ENCODE peak calls at places on chromosomes 12 and 14, in eight cellular contexts. One of them, this sample, is unnamed.

GRCh38 chr14:64191756-64192155 is 102.4 kb downstream of the ESR2 start:
- DNase-seq in AG09309: peak
- DNase-seq in RWPE1: peak
- DNase-seq in thoracic aorta: no peak
- DNase-seq in activated B cell treated with CpG ODN at 0.5 μM for 24 hours: no peak
- DNase-seq in body of pancreas: peak
- DNase-seq in stomach: no peak
- DNase-seq in Panc1: peak
- DNase-seq in this sample: no peak

GRCh38 chr12:75815756-75816155 is 215.8 kb downstream of the PHLDA1 start:
- DNase-seq in Panc1: no peak
- DNase-seq in activated B cell treated with CpG ODN at 0.5 μM for 24 hours: no peak
- DNase-seq in thoracic aorta: no peak
- DNase-seq in AG09309: no peak
- DNase-seq in body of pancreas: no peak
- DNase-seq in stomach: no peak
- DNase-seq in RWPE1: no peak
- DNase-seq in this sample: no peak

GRCh38 chr12:115710104-115710564 is 567.4 kb downstream of the MED13L start:
- DNase-seq in body of pancreas: no peak
- DNase-seq in Panc1: no peak
- DNase-seq in RWPE1: peak
- DNase-seq in stomach: no peak
- DNase-seq in thoracic aorta: no peak
- DNase-seq in AG09309: peak
- DNase-seq in activated B cell treated with CpG ODN at 0.5 μM for 24 hours: no peak
- DNase-seq in this sample: no peak

GRCh38 chr12:110906088-110906487 is 14.3 kb downstream of the MYL2 start:
- DNase-seq in thoracic aorta: no peak
- DNase-seq in AG09309: no peak
- DNase-seq in Panc1: no peak
- DNase-seq in body of pancreas: no peak
- DNase-seq in activated B cell treated with CpG ODN at 0.5 μM for 24 hours: no peak
- DNase-seq in stomach: no peak
- DNase-seq in RWPE1: no peak
- DNase-seq in this sample: no peak

GRCh38 chr14:65002586-65003210 is 16.0 kb downstream of the FNTB start:
- DNase-seq in activated B cell treated with CpG ODN at 0.5 μM for 24 hours: no peak
- DNase-seq in thoracic aorta: no peak
- DNase-seq in AG09309: no peak
- DNase-seq in stomach: no peak
- DNase-seq in body of pancreas: no peak
- DNase-seq in RWPE1: no peak
- DNase-seq in Panc1: no peak
- DNase-seq in this sample: no peak

GRCh38 chr14:58805057-58805456 is 167.3 kb downstream of the DACT1 start:
- DNase-seq in AG09309: no peak
- DNase-seq in thoracic aorta: no peak
- DNase-seq in Panc1: no peak
- DNase-seq in RWPE1: no peak
- DNase-seq in body of pancreas: no peak
- DNase-seq in stomach: no peak
- DNase-seq in activated B cell treated with CpG ODN at 0.5 μM for 24 hours: no peak
- DNase-seq in this sample: no peak

GRCh38 chr14:93102141-93102540 is 13.6 kb downstream of the ITPK1 start:
- DNase-seq in AG09309: no peak
- DNase-seq in stomach: no peak
- DNase-seq in thoracic aorta: no peak
- DNase-seq in Panc1: no peak
- DNase-seq in activated B cell treated with CpG ODN at 0.5 μM for 24 hours: no peak
- DNase-seq in body of pancreas: no peak
- DNase-seq in RWPE1: no peak
- DNase-seq in this sample: no peak

GRCh38 chr12:95368931-95369330 is 105.0 kb upstream of the METAP2 start:
- DNase-seq in RWPE1: no peak
- DNase-seq in thoracic aorta: no peak
- DNase-seq in activated B cell treated with CpG ODN at 0.5 μM for 24 hours: no peak
- DNase-seq in stomach: no peak
- DNase-seq in body of pancreas: no peak
- DNase-seq in Panc1: no peak
- DNase-seq in AG09309: peak
- DNase-seq in this sample: no peak

GRCh38 chr14:58944226-58944769 is 244.2 kb upstream of the DAAM1 start:
- DNase-seq in stomach: no peak
- DNase-seq in RWPE1: no peak
- DNase-seq in Panc1: no peak
- DNase-seq in body of pancreas: peak
- DNase-seq in AG09309: no peak
- DNase-seq in thoracic aorta: no peak
- DNase-seq in activated B cell treated with CpG ODN at 0.5 μM for 24 hours: no peak
- DNase-seq in this sample: no peak

GRCh38 chr12:25744334-25744733 is 191.3 kb upstream of the LMNTD1 start:
- DNase-seq in thoracic aorta: no peak
- DNase-seq in AG09309: no peak
- DNase-seq in Panc1: no peak
- DNase-seq in stomach: no peak
- DNase-seq in body of pancreas: no peak
- DNase-seq in RWPE1: no peak
- DNase-seq in activated B cell treated with CpG ODN at 0.5 μM for 24 hours: no peak
- DNase-seq in this sample: no peak

DNA sequence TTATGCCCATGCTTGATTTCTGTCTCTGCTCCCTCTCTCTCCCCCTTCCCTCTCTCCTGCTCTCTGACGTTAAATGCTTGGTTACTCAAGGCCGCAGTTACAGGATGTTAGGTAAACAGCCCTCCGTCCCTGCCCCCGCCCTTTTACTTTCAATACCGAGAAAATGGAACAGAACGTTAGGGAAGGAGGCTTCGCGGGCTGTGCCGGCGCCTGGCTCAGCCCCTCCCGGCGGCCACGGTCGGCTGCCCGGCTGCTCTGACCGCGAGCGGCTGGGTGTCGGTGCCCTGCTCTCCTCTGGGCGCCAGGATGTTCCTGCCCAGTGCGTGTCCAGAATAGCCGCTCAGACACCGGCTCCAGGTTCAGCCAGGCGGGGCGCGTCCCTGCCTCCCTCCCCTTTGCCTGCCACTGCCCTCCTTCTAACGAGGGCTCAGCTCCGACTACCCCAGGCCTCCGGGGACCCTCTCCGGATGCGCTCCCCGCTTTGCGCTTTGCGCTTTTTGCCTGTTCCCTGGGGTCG is 166.1 kb downstream of the ADCK1 start:
- DNase-seq in thoracic aorta: no peak
- DNase-seq in body of pancreas: peak
- DNase-seq in activated B cell treated with CpG ODN at 0.5 μM for 24 hours: no peak
- DNase-seq in stomach: peak
- DNase-seq in AG09309: no peak
- DNase-seq in RWPE1: peak
- DNase-seq in Panc1: no peak
- DNase-seq in this sample: peak
- TF ChIP-seq CTCF in thoracic aorta: no peak
- TF ChIP-seq CTCF in body of pancreas: no peak
- TF ChIP-seq CTCF in activated B cell treated with CpG ODN at 0.5 μM for 24 hours: no peak
- TF ChIP-seq CTCF in stomach: no peak
- TF ChIP-seq CTCF in AG09309: no peak
- TF ChIP-seq CTCF in RWPE1: no peak
- TF ChIP-seq CTCF in Panc1: no peak
- TF ChIP-seq CTCF in this sample: no peak

DNA sequence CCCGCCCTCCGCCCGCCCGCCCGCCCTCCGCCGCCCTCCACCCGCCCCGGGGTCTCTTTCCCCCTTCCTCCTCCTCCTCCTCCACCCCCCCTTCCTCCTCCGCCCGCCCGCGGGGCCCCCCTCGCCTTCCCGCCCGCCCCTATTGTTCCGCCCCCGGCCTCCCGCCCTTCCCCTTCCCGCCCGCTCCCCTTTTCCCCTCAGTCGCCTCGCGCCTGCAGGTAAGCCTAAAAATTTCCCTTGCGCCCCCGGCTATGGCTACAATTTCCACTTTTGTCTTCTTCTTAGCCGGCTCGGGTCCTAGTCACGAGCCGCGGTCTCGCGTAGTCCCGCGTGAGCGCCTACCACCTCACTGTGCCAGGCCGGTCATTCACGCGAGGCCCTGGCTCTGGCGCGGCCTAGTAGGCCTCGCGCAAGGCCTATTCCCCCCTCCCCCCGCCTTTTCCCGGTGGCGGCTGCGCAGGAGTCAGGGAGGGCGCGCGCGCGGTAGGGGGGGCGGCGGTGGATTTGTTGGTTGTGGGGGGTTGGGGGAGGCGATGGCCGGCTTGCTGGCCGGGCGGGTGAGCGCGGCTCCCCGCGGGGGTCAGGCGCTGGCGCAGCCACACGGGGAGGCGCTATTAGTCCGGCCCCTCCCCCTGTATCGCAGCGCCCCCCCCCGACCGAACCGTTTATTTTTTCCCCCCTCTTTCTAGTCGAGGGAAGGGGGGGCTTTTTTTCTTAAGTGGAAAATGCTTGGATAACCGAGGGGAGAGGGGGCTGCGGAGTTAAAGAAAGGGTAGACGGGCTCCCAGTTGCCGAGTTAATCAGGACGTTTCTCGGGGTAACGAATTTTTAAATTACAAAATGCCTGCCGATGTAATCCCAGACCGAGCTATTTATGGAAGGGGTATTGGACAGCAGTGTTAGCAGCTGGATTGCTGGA is 516 bp downstream of the PCBP2 start:
- DNase-seq in thoracic aorta: peak
- DNase-seq in body of pancreas: peak
- DNase-seq in AG09309: peak
- DNase-seq in activated B cell treated with CpG ODN at 0.5 μM for 24 hours: peak
- DNase-seq in stomach: peak
- DNase-seq in RWPE1: peak
- DNase-seq in Panc1: no peak
- DNase-seq in this sample: peak
- TF ChIP-seq CTCF in thoracic aorta: peak
- TF ChIP-seq CTCF in body of pancreas: no peak
- TF ChIP-seq CTCF in AG09309: peak
- TF ChIP-seq CTCF in activated B cell treated with CpG ODN at 0.5 μM for 24 hours: no peak
- TF ChIP-seq CTCF in stomach: no peak
- TF ChIP-seq CTCF in RWPE1: peak
- TF ChIP-seq CTCF in Panc1: peak
- TF ChIP-seq CTCF in this sample: no peak

GRCh38 chr12:53795927-53796326 is 44.1 kb upstream of the CISTR start:
- DNase-seq in RWPE1: no peak
- DNase-seq in Panc1: no peak
- DNase-seq in thoracic aorta: no peak
- DNase-seq in stomach: no peak
- DNase-seq in body of pancreas: no peak
- DNase-seq in AG09309: no peak
- DNase-seq in activated B cell treated with CpG ODN at 0.5 μM for 24 hours: no peak
- DNase-seq in this sample: no peak

GRCh38 chr12:53788892-53789291 is 37.1 kb upstream of the CISTR start:
- DNase-seq in activated B cell treated with CpG ODN at 0.5 μM for 24 hours: no peak
- DNase-seq in thoracic aorta: no peak
- DNase-seq in stomach: no peak
- DNase-seq in RWPE1: no peak
- DNase-seq in AG09309: no peak
- DNase-seq in Panc1: no peak
- DNase-seq in body of pancreas: no peak
- DNase-seq in this sample: no peak

GRCh38 chr12:53793221-53793620 is 41.4 kb upstream of the CISTR start:
- DNase-seq in activated B cell treated with CpG ODN at 0.5 μM for 24 hours: no peak
- DNase-seq in Panc1: no peak
- DNase-seq in RWPE1: no peak
- DNase-seq in AG09309: no peak
- DNase-seq in thoracic aorta: no peak
- DNase-seq in stomach: no peak
- DNase-seq in body of pancreas: no peak
- DNase-seq in this sample: no peak

GRCh38 chr12:53789570-53789969 is 37.8 kb upstream of the CISTR start:
- DNase-seq in thoracic aorta: no peak
- DNase-seq in activated B cell treated with CpG ODN at 0.5 μM for 24 hours: no peak
- DNase-seq in body of pancreas: no peak
- DNase-seq in AG09309: no peak
- DNase-seq in RWPE1: no peak
- DNase-seq in stomach: no peak
- DNase-seq in Panc1: no peak
- DNase-seq in this sample: no peak

GRCh38 chr12:53791735-53792326 is 40.1 kb upstream of the CISTR start:
- DNase-seq in thoracic aorta: no peak
- DNase-seq in activated B cell treated with CpG ODN at 0.5 μM for 24 hours: no peak
- DNase-seq in Panc1: no peak
- DNase-seq in AG09309: no peak
- DNase-seq in RWPE1: no peak
- DNase-seq in body of pancreas: peak
- DNase-seq in stomach: peak
- DNase-seq in this sample: peak
- TF ChIP-seq CTCF in thoracic aorta: no peak
- TF ChIP-seq CTCF in activated B cell treated with CpG ODN at 0.5 μM for 24 hours: no peak
- TF ChIP-seq CTCF in Panc1: peak
- TF ChIP-seq CTCF in AG09309: peak
- TF ChIP-seq CTCF in RWPE1: peak
- TF ChIP-seq CTCF in body of pancreas: no peak
- TF ChIP-seq CTCF in stomach: no peak
- TF ChIP-seq CTCF in this sample: peak

DNA sequence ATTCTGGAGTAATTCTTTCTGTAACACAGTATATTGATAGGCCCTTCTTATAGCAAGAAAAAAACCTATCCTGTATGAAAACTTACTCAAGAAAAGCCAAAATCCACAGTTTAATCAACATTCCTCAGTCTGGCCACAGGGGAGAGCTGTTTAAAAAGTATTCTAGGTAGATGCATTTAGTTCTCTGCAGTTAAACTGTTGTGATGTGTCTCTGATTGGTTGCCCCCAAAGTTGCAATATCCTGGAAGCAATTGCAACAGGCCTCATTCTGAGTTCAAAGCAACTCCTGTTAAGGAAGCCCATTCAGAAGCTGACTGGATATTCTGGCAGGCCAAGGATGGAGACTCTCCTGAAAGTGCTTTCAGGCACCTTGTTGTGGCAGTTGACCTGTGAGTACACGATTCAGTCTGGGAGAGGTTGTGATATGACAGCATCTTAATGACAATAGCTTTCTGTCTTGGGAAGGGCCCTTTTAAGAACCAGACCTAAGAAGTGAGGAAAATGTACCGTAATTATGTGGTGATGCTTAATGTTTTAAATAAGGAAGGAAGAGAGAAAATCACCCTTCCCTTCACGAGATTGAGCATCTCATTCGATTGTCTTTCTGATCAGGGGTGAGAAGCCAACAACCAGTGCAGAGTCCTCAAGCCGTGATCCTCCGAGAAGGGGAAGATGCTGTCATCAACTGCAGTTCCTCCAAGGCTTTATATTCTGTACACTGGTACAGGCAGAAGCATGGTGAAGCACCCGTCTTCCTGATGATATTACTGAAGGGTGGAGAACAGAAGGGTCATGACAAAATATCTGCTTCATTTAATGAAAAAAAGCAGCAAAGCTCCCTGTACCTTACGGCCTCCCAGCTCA is 420.7 kb downstream of the DAD1 start:
- DNase-seq in activated B cell treated with CpG ODN at 0.5 μM for 24 hours: no peak
- DNase-seq in body of pancreas: no peak
- DNase-seq in RWPE1: no peak
- DNase-seq in AG09309: no peak
- DNase-seq in stomach: no peak
- DNase-seq in thoracic aorta: no peak
- DNase-seq in Panc1: no peak
- DNase-seq in this sample: no peak
- TF ChIP-seq CTCF in activated B cell treated with CpG ODN at 0.5 μM for 24 hours: no peak
- TF ChIP-seq CTCF in body of pancreas: no peak
- TF ChIP-seq CTCF in RWPE1: no peak
- TF ChIP-seq CTCF in AG09309: no peak
- TF ChIP-seq CTCF in stomach: no peak
- TF ChIP-seq CTCF in thoracic aorta: no peak
- TF ChIP-seq CTCF in Panc1: no peak
- TF ChIP-seq CTCF in this sample: no peak